ENCODE peak calls at places on chromosomes 1 and 21, in four cellular contexts. H is ovary, S is HepG2, J is adrenal gland. B is an unnamed sample.

GRCh38 chr21:42815217-42815616 is 64.1 kb downstream of the WDR4 start:
- DNase-seq in H (no peak), S (no peak), J (no peak), B (no peak)

GRCh38 chr1:54356680-54357147 is 49.5 kb downstream of the SSBP3 start:
- DNase-seq in H (no peak), S (no peak), J (no peak), B (peak; percentile 27)

GRCh38 chr1:5455056-5455455 is 537.2 kb downstream of the NPHP4 start:
- DNase-seq in H (no peak), S (no peak), J (no peak), B (no peak)

GRCh38 chr1:200191993-200192392 is 164.5 kb downstream of the NR5A2 start:
- DNase-seq in H (no peak), S (no peak), J (no peak), B (no peak)

GRCh38 chr1:155941845-155942507 is 538 bp downstream of the RXFP4 start:
- DNase-seq in H (no peak), S (no peak), J (no peak), B (no peak)

GRCh38 chr1:73105755-73106154 is 823.4 kb upstream of the NEGR1 start:
- DNase-seq in H (no peak), S (no peak), J (no peak), B (no peak)

GRCh38 chr1:2383576-2383975 is 7.8 kb downstream of the MORN1 start:
- DNase-seq in H (peak; percentile 28), S (no peak), J (peak; percentile 4), B (no peak)

GRCh38 chr1:89112871-89113613 is 12.9 kb downstream of the GBP2 start:
- DNase-seq in H (no peak), S (no peak), J (no peak), B (peak; percentile 9)

GRCh38 chr1:204323887-204324286 is 35.8 kb downstream of the PLEKHA6 start:
- DNase-seq in H (no peak), S (no peak), J (peak; percentile 35), B (no peak)

GRCh38 chr1:68120136-68120791 is 69.8 kb upstream of the DIRAS3 start:
- DNase-seq in H (no peak), S (peak; percentile 60), J (peak; percentile 59), B (peak; percentile 51)

GRCh38 chr1:118504867-118505266 is 319.8 kb upstream of the SPAG17 start:
- DNase-seq in H (peak; percentile 34), S (no peak), J (no peak), B (no peak)

GRCh38 chr1:202750761-202751160 is 40.5 kb upstream of the SYT2 start:
- DNase-seq in H (no peak), S (no peak), J (no peak), B (peak; percentile 2)

GRCh38 chr21:36209626-36210171 is 53.1 kb downstream of the DOP1B start:
- DNase-seq in H (no peak), S (peak; percentile 71), J (peak; percentile 57), B (peak; percentile 43)

GRCh38 chr1:6601865-6602668 is 602 bp downstream of the KLHL21 start:
- DNase-seq in H (peak; percentile 77), S (no peak), J (peak; percentile 64), B (peak; percentile 82)

GRCh38 chr1:113456967-113457366 is 66.7 kb downstream of the MAGI3 start:
- DNase-seq in H (no peak), S (peak; percentile 86), J (peak; percentile 70), B (peak; percentile 29)

GRCh38 chr1:154777151-154777550 is 92.9 kb downstream of the KCNN3 start:
- DNase-seq in H (no peak), S (no peak), J (no peak), B (no peak)

GRCh38 chr1:208977861-208978260 is 605.7 kb upstream of the CAMK1G start:
- DNase-seq in H (no peak), S (no peak), J (no peak), B (no peak)

GRCh38 chr1:218459450-218459849 is 114.3 kb downstream of the TGFB2 start:
- DNase-seq in H (peak; percentile 50), S (no peak), J (no peak), B (no peak)

GRCh38 chr1:65470766-65471165 is 50.3 kb downstream of the LEPR start:
- DNase-seq in H (no peak), S (no peak), J (no peak), B (no peak)

GRCh38 chr21:32717851-32718316 is 9.9 kb downstream of the SYNJ1 start:
- DNase-seq in H (no peak), S (no peak), J (no peak), B (no peak)

GRCh38 chr1:201116091-201116490 is 3.9 kb upstream of the CACNA1S start:
- DNase-seq in H (no peak), S (no peak), J (no peak), B (no peak)

GRCh38 chr1:43058545-43059360 is 100.1 kb upstream of the SLC2A1 start:
- DNase-seq in H (peak; percentile 50), S (no peak), J (peak; percentile 42), B (peak; percentile 47)

GRCh38 chr1:191582169-191582568 is 576.1 kb upstream of the RGS18 start:
- DNase-seq in H (no peak), S (no peak), J (no peak), B (peak; percentile 6)
- TF ChIP-seq POLR2A in H (no peak), S (no peak), J (no peak), B (no peak)

GRCh38 chr1:29156543-29157268 is 25.0 kb downstream of the SRSF4 start:
- DNase-seq in H (peak; percentile 62), S (no peak), J (peak; percentile 43), B (peak; percentile 95)
- TF ChIP-seq POLR2A in H (no peak), S (no peak), J (no peak), B (peak; percentile 26)

GRCh38 chr1:150696995-150697927 is at the start of gene GOLPH3L:
- DNase-seq in H (peak; percentile 89), S (peak; percentile 99), J (peak; percentile 97), B (peak; percentile 98)
- TF ChIP-seq POLR2A in H (peak; percentile 70), S (peak; percentile 73), J (no peak), B (peak; percentile 79)

GRCh38 chr1:58057820-58058219 is 488.7 kb downstream of the OMA1 start:
- DNase-seq in H (no peak), S (no peak), J (no peak), B (no peak)
- TF ChIP-seq POLR2A in H (no peak), S (no peak), J (no peak), B (no peak)

GRCh38 chr1:243263824-243264223 is 8.0 kb downstream of the SDCCAG8 start:
- DNase-seq in H (no peak), S (no peak), J (no peak), B (peak; percentile 77)

GRCh38 chr1:243267346-243268283 is 11.8 kb downstream of the SDCCAG8 start:
- DNase-seq in H (no peak), S (no peak), J (no peak), B (no peak)

GRCh38 chr1:243266231-243266630 is 10.4 kb downstream of the SDCCAG8 start:
- DNase-seq in H (no peak), S (no peak), J (no peak), B (no peak)

GRCh38 chr1:243261389-243261788 is 5.5 kb downstream of the SDCCAG8 start:
- DNase-seq in H (no peak), S (no peak), J (no peak), B (no peak)

GRCh38 chr1:243264718-243265117 is 8.9 kb downstream of the SDCCAG8 start:
- DNase-seq in H (no peak), S (no peak), J (no peak), B (peak; percentile 8)
- TF ChIP-seq POLR2A in H (no peak), S (no peak), J (no peak), B (no peak)

GRCh38 chr21:41769106-41769505 is 2.3 kb upstream of the RIPK4 start:
- DNase-seq in H (no peak), S (no peak), J (no peak), B (no peak)

GRCh38 chr21:41769521-41769920 is 2.7 kb upstream of the RIPK4 start:
- DNase-seq in H (no peak), S (no peak), J (no peak), B (no peak)

GRCh38 chr21:41767606-41768370 is 936 bp upstream of the RIPK4 start:
- DNase-seq in H (no peak), S (no peak), J (no peak), B (no peak)

GRCh38 chr21:41769933-41770332 is 3.1 kb upstream of the RIPK4 start:
- DNase-seq in H (no peak), S (no peak), J (no peak), B (no peak)

DNA sequence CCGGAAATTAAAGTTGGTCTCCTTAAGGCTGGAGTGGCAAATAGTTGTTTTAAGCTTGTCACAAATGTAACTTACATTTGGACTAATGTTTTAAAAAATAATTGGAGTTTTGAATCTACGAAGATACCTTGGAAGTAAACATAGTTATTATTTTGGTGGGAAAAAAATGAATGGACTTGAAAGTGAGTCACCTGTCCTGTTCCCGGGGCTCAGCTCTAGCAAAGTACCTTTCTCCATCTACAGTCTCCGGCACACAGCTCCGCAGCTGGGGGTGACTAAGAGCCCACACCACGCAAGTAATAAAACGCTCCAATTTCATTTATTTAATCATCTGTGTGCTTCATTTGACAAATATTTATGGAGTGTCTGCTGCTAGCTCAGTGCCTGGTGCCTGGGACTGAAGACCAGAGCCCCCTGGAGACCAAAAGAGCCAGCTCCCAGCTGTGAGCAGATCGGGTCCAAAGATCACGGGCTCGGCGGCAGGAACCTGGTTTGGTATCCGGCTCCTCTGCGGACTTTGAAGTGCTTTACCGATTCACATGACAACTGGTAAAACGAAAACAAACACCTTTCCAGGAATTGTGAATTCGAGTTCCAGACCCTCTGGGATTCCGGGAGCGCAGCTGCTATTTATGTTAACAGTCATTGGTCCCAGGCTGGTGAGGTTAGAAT is 1.7 kb upstream of the RIPK4 start:
- DNase-seq in H (no peak), S (peak; percentile 95), J (no peak), B (no peak)
- TF ChIP-seq POLR2A in H (no peak), S (no peak), J (no peak), B (no peak)

GRCh38 chr1:186079084-186079684 is 295.9 kb downstream of the TPR start:
- DNase-seq in H (no peak), S (peak; percentile 1), J (no peak), B (no peak)
- TF ChIP-seq POLR2A in H (no peak), S (no peak), J (no peak), B (no peak)

B was measured in erythroblast.